ENCODE peak calls at places on chromosomes 11 and 22, in four cellular contexts. One of them, this sample, is unnamed.

GRCh38 chr22:29998627-29999026 is 81.6 kb upstream of the HORMAD2 start:
- DNase-seq in K562: no peak
- DNase-seq in HepG2: no peak
- DNase-seq in GM12878: no peak
- DNase-seq in this sample: no peak

GRCh38 chr22:28006271-28006670 is 87.2 kb upstream of the PITPNB start:
- DNase-seq in K562: no peak
- DNase-seq in HepG2: no peak
- DNase-seq in GM12878: no peak
- DNase-seq in this sample: no peak

GRCh38 chr22:24578355-24579241 is 14.3 kb downstream of the LRRC75B start:
- DNase-seq in K562: no peak
- DNase-seq in HepG2: peak; percentile 98
- DNase-seq in GM12878: no peak
- DNase-seq in this sample: no peak

GRCh38 chr11:63813035-63813562 is at the start of gene SPINDOC:
- DNase-seq in K562: peak; percentile 96
- DNase-seq in HepG2: peak; percentile 47
- DNase-seq in GM12878: no peak
- DNase-seq in this sample: peak; percentile 61

GRCh38 chr11:30358569-30358968 is 35.7 kb downstream of the ARL14EP start:
- DNase-seq in K562: no peak
- DNase-seq in HepG2: no peak
- DNase-seq in GM12878: no peak
- DNase-seq in this sample: no peak

GRCh38 chr11:86574493-86575207 is 97.8 kb downstream of the ME3 start:
- DNase-seq in K562: no peak
- DNase-seq in HepG2: no peak
- DNase-seq in GM12878: no peak
- DNase-seq in this sample: peak; percentile 71

GRCh38 chr22:47063071-47063509 is 300.6 kb downstream of the TBC1D22A start:
- DNase-seq in K562: no peak
- DNase-seq in HepG2: no peak
- DNase-seq in GM12878: no peak
- DNase-seq in this sample: no peak

GRCh38 chr22:47570300-47570685 is 807.8 kb downstream of the TBC1D22A start:
- DNase-seq in K562: no peak
- DNase-seq in HepG2: no peak
- DNase-seq in GM12878: no peak
- DNase-seq in this sample: no peak

GRCh38 chr22:27541831-27542230 is 259.7 kb downstream of the MN1 start:
- DNase-seq in K562: no peak
- DNase-seq in HepG2: no peak
- DNase-seq in GM12878: no peak
- DNase-seq in this sample: no peak

GRCh38 chr11:85889676-85890579 is 34.7 kb downstream of the CCDC83 start:
- DNase-seq in K562: no peak
- DNase-seq in HepG2: peak; percentile 13
- DNase-seq in GM12878: no peak
- DNase-seq in this sample: no peak

GRCh38 chr11:20197881-20198280 is 37.6 kb upstream of the DBX1 start:
- DNase-seq in K562: no peak
- DNase-seq in HepG2: no peak
- DNase-seq in GM12878: peak; percentile 40
- DNase-seq in this sample: no peak

GRCh38 chr11:10388096-10388495 is 67.0 kb upstream of the AMPD3 start:
- DNase-seq in K562: no peak
- DNase-seq in HepG2: no peak
- DNase-seq in GM12878: no peak
- DNase-seq in this sample: no peak

GRCh38 chr11:120398184-120398583 is 62.0 kb downstream of the ARHGEF12 start:
- DNase-seq in K562: no peak
- DNase-seq in HepG2: no peak
- DNase-seq in GM12878: no peak
- DNase-seq in this sample: no peak

GRCh38 chr11:35116762-35117588 is 22.0 kb upstream of the CD44 start:
- DNase-seq in K562: no peak
- DNase-seq in HepG2: no peak
- DNase-seq in GM12878: no peak
- DNase-seq in this sample: no peak

GRCh38 chr11:71302911-71303310 is 50.5 kb upstream of the SHANK2 start:
- DNase-seq in K562: no peak
- DNase-seq in HepG2: no peak
- DNase-seq in GM12878: no peak
- DNase-seq in this sample: no peak

GRCh38 chr22:41699264-41700104 is at the start of gene MEI1:
- DNase-seq in K562: no peak
- DNase-seq in HepG2: no peak
- DNase-seq in GM12878: peak; percentile 57
- DNase-seq in this sample: peak; percentile 80

GRCh38 chr22:23984430-23984829 is 4.5 kb downstream of the GSTT2 start:
- DNase-seq in K562: no peak
- DNase-seq in HepG2: no peak
- DNase-seq in GM12878: no peak
- DNase-seq in this sample: peak; percentile 34

GRCh38 chr11:34667810-34668582 is 47.1 kb downstream of the EHF start:
- DNase-seq in K562: no peak
- DNase-seq in HepG2: peak; percentile 96
- DNase-seq in GM12878: no peak
- DNase-seq in this sample: no peak

GRCh38 chr22:49062155-49063039 is 765.3 kb downstream of the BRD1 start:
- DNase-seq in K562: no peak
- DNase-seq in HepG2: no peak
- DNase-seq in GM12878: no peak
- DNase-seq in this sample: no peak

GRCh38 chr11:3840870-3841425 is at the start of gene RHOG:
- DNase-seq in K562: peak; percentile 93
- DNase-seq in HepG2: peak; percentile 35
- DNase-seq in GM12878: no peak
- DNase-seq in this sample: no peak

GRCh38 chr22:39916496-39916895 is 15.6 kb downstream of the GRAP2 start:
- DNase-seq in K562: no peak
- DNase-seq in HepG2: no peak
- DNase-seq in GM12878: no peak
- DNase-seq in this sample: no peak

GRCh38 chr11:134047586-134047999 is 21.3 kb upstream of the JAM3 start:
- DNase-seq in K562: no peak
- DNase-seq in HepG2: no peak
- DNase-seq in GM12878: no peak
- DNase-seq in this sample: no peak

GRCh38 chr11:64250875-64251721 is at the start of gene PLCB3:
- DNase-seq in K562: peak; percentile 92
- DNase-seq in HepG2: no peak
- DNase-seq in GM12878: no peak
- DNase-seq in this sample: peak; percentile 40

GRCh38 chr11:66768088-66768521 is 39.1 kb upstream of the SPTBN2 start:
- DNase-seq in K562: no peak
- DNase-seq in HepG2: peak; percentile 56
- DNase-seq in GM12878: no peak
- DNase-seq in this sample: no peak

GRCh38 chr22:37282385-37282677 is at the start of gene CYTH4:
- DNase-seq in K562: peak; percentile 38
- DNase-seq in HepG2: no peak
- DNase-seq in GM12878: no peak
- DNase-seq in this sample: peak; percentile 28

GRCh38 chr22:37999640-38000272 is 15.4 kb upstream of the SOX10 start:
- DNase-seq in K562: peak; percentile 32
- DNase-seq in HepG2: no peak
- DNase-seq in GM12878: no peak
- DNase-seq in this sample: peak; percentile 23

GRCh38 chr11:114307524-114308203 is 11.5 kb downstream of the NNMT start:
- DNase-seq in K562: peak; percentile 32
- DNase-seq in HepG2: peak; percentile 23
- DNase-seq in GM12878: no peak
- DNase-seq in this sample: peak; percentile 91

GRCh38 chr22:37690407-37690806 is 4.3 kb downstream of the NOL12 start:
- DNase-seq in K562: no peak
- DNase-seq in HepG2: no peak
- DNase-seq in GM12878: no peak
- DNase-seq in this sample: no peak

GRCh38 chr11:13207665-13208594 is 69.7 kb upstream of the BMAL1 start:
- DNase-seq in K562: peak; percentile 38
- DNase-seq in HepG2: peak; percentile 54
- DNase-seq in GM12878: no peak
- DNase-seq in this sample: peak; percentile 84

GRCh38 chr22:25120093-25120561 is 79.5 kb upstream of the CRYBB3 start:
- DNase-seq in K562: no peak
- DNase-seq in HepG2: peak; percentile 92
- DNase-seq in GM12878: no peak
- DNase-seq in this sample: peak; percentile 64

GRCh38 chr11:32396991-32397390 is 38.3 kb downstream of the WT1 start:
- DNase-seq in K562: no peak
- DNase-seq in HepG2: no peak
- DNase-seq in GM12878: no peak
- DNase-seq in this sample: no peak
- TF ChIP-seq MYC in K562: no peak
- TF ChIP-seq MYC in HepG2: no peak
- TF ChIP-seq MYC in GM12878: no peak
- TF ChIP-seq MYC in this sample: no peak

GRCh38 chr22:19854778-19855503 is at the start of the genes GNB1L and RTL10:
- DNase-seq in K562: peak; percentile 100
- DNase-seq in HepG2: peak; percentile 90
- DNase-seq in GM12878: peak; percentile 90
- DNase-seq in this sample: peak; percentile 98
- H2AFZ ChIP-seq in K562: peak within 1 kb of the TSS; percentile 94
- H2AFZ ChIP-seq in HepG2: no peak within 1 kb of the TSS
- H2AFZ ChIP-seq in GM12878: peak within 1 kb of the TSS; percentile 84
- H2AFZ ChIP-seq in this sample: peak within 1 kb of the TSS; percentile 58

DNA sequence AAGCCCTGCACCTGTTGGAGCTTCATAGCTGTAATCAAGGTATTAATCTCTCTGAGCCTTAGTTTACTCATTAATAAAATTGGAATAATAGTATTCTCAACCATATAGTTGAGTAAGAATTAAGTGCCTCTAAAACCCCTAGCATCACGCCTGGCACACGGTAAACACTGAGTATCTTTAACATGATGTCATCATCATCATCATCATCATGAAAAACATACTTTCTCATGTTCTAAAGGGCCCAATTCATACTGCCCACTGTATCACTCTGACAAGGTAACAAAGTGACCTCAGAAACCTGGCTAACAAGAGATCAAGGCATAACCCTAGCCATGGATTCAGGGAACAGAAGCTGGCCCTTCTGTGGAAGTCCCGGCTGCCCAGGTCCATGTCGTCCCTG is 58.4 kb downstream of the KIRREL3 start:
- DNase-seq in K562: no peak
- DNase-seq in HepG2: no peak
- DNase-seq in GM12878: no peak
- DNase-seq in this sample: no peak
- H3K27me3 ChIP-seq in K562: no peaks in the 10 kb centered on the region
- H3K27me3 ChIP-seq in HepG2: peaks cover 2% of the 10 kb centered on the region
- H3K27me3 ChIP-seq in GM12878: peaks cover 3% of the 10 kb centered on the region
- H3K27me3 ChIP-seq in this sample: no peaks in the 10 kb centered on the region

GRCh38 chr22:17770180-17771077 is 3.8 kb downstream of the BID start:
- DNase-seq in K562: no peak
- DNase-seq in HepG2: no peak
- DNase-seq in GM12878: no peak
- DNase-seq in this sample: no peak

GRCh38 chr22:17764036-17764435 is 10.2 kb downstream of the BID start:
- DNase-seq in K562: no peak
- DNase-seq in HepG2: no peak
- DNase-seq in GM12878: no peak
- DNase-seq in this sample: no peak

GRCh38 chr22:17769013-17769715 is 5.1 kb downstream of the BID start:
- DNase-seq in K562: no peak
- DNase-seq in HepG2: no peak
- DNase-seq in GM12878: no peak
- DNase-seq in this sample: no peak

GRCh38 chr22:17769716-17770082 is 4.6 kb downstream of the BID start:
- DNase-seq in K562: no peak
- DNase-seq in HepG2: no peak
- DNase-seq in GM12878: no peak
- DNase-seq in this sample: no peak

DNA sequence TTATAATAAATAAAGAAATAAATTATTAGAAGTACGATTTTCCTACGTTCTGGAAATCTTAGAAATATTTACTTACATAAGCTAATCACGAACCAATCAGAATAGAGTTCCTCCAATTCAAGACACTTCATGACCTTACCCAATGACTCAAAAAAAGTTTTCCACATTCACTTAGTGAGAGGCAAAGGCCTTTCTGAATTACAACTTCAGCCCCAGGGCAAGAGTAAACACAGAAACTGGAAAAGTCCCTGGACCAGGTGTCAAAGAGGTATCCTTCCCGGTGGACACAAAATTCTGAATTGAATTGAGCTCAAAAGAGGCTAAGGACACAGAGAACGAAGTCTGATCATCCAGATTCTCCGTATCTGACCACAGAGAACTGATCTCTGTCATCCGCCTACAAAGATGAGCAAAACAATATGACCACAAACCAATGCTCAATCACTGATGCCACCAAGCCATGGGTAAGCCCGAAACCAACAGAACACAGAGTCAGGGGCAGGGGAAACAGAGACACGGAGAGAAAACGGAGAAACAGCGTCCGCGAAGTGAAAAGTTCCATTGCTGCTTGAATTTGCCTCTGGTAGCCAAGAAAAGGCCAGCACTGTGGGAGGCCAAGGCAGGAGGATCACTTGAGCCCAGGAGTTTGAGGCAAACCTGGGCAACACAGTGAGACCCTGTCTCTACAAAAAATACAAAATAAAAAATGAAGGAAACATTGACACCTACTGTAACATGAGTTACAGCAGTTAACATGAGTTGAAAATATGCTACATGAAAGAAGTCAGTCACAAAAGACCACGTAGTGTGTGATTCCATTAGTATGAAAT is 6.8 kb downstream of the BID start:
- DNase-seq in K562: no peak
- DNase-seq in HepG2: no peak
- DNase-seq in GM12878: peak; percentile 85
- DNase-seq in this sample: no peak
- TF ChIP-seq MYC in K562: no peak
- TF ChIP-seq MYC in HepG2: no peak
- TF ChIP-seq MYC in GM12878: no peak
- TF ChIP-seq MYC in this sample: no peak

DNA sequence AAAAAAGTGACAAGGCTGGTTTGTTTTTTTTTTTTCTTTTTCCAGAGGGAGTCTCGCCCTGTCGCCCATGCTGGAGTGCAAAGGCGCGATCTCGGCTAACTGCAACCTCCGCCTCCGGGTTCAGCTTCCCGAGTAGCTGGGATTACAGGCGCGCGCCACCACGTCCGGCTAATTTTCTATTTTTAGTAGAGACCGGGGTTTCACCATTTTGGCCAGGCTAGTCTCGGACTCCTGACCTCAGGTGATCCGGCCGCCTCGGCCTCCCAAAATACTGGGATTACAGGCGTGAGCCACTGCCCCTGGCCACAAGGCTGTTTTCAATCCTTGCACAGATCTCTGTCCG is 617 bp downstream of the ATP6V1E1 start:
- DNase-seq in K562: no peak
- DNase-seq in HepG2: no peak
- DNase-seq in GM12878: no peak
- DNase-seq in this sample: no peak
- H2AFZ ChIP-seq in K562: no peak overlapping the region
- H2AFZ ChIP-seq in HepG2: no peak overlapping the region
- H2AFZ ChIP-seq in GM12878: no peak overlapping the region
- H2AFZ ChIP-seq in this sample: peak overlapping the region; percentile 88